ENCODE peak calls at places on chromosome 1, in five cellular contexts. F, O, D, N and W are unnamed samples.

GRCh38 chr1:54542120-54542961 is 5.7 kb upstream of the ACOT11 start:
- DNase-seq in N (peak; percentile 68), F (peak; percentile 82), O (peak; percentile 70), D (no peak), W (peak; percentile 60)

GRCh38 chr1:247177755-247178154 is 5.9 kb upstream of the ZNF124 start:
- DNase-seq in F (no peak), D (no peak), N (no peak), O (no peak), W (no peak)

GRCh38 chr1:229786974-229787610 is 161.0 kb downstream of the URB2 start:
- DNase-seq in F (no peak), D (no peak), O (no peak), N (peak; percentile 73), W (no peak)

GRCh38 chr1:193539731-193540459 is 353.5 kb upstream of the B3GALT2 start:
- DNase-seq in O (no peak), F (no peak), N (no peak), D (no peak), W (no peak)

GRCh38 chr1:117607471-117607870 is 1.6 kb downstream of the TENT5C start:
- DNase-seq in F (no peak), O (peak; percentile 65), D (no peak), N (no peak), W (no peak)

GRCh38 chr1:107479865-107480264 is 339.0 kb downstream of the NTNG1 start:
- DNase-seq in O (no peak), N (no peak), D (no peak), F (no peak), W (no peak)

GRCh38 chr1:2061065-2061778 is 11.0 kb downstream of the PRKCZ start:
- DNase-seq in O (no peak), D (no peak), N (no peak), F (peak; percentile 91), W (no peak)

GRCh38 chr1:66450043-66450514 is 83.9 kb upstream of the SGIP1 start:
- DNase-seq in N (no peak), D (no peak), F (no peak), O (no peak), W (no peak)

GRCh38 chr1:46682064-46682463 is 10.4 kb downstream of the TEX38 start:
- DNase-seq in D (no peak), F (no peak), O (no peak), N (no peak), W (no peak)

GRCh38 chr1:107954121-107954520 is 10.9 kb downstream of the VAV3 start:
- DNase-seq in O (no peak), F (no peak), D (no peak), N (no peak), W (no peak)

GRCh38 chr1:65159801-65160523 is 12.0 kb downstream of the AK4 start:
- DNase-seq in F (no peak), D (no peak), N (no peak), O (no peak), W (no peak)

GRCh38 chr1:64826991-64827390 is 82.1 kb downstream of the RAVER2 start:
- DNase-seq in D (no peak), O (no peak), N (no peak), F (no peak), W (peak; percentile 31)

GRCh38 chr1:10471411-10472219 is 714 bp downstream of the DFFA start:
- DNase-seq in D (no peak), N (peak; percentile 52), O (no peak), F (no peak), W (no peak)

GRCh38 chr1:197799271-197799670 is 24.0 kb upstream of the DENND1B start:
- DNase-seq in N (peak; percentile 79), D (no peak), O (no peak), F (no peak), W (peak; percentile 85)

GRCh38 chr1:19139711-19140110 is 70.4 kb downstream of the UBR4 start:
- DNase-seq in O (no peak), N (no peak), F (no peak), D (no peak), W (no peak)

GRCh38 chr1:36768486-36769178 is 265.7 kb downstream of the GRIK3 start:
- DNase-seq in O (no peak), N (no peak), D (no peak), F (peak; percentile 46), W (no peak)

GRCh38 chr1:204065174-204065985 is 7.5 kb upstream of the SOX13 start:
- DNase-seq in O (no peak), N (peak; percentile 64), D (no peak), F (no peak), W (no peak)

GRCh38 chr1:25167269-25168192 is 64.8 kb downstream of the SYF2 start:
- DNase-seq in D (no peak), N (no peak), F (no peak), O (no peak), W (no peak)

DNA sequence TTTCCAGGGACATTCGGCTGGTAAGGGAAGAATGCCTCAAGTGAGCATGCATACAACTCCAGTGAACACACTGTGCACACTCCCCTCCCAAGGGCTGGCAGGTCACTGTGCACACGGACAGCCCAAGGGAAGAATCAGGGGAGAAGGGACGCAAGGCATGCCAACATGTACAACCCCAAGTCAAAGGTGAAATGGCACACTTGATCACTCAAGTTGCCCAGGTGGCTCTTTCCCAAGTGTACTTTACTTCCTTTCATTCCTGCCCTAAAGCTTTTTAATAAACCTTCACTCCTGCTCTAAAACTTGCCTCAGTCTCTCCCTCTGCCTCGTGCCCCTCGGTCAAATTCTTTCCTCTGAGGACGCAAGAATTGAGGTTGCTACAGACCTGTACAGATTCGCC is 13.5 kb upstream of the SLC1A7 start:
- DNase-seq in O (no peak), N (no peak), F (no peak), D (no peak), W (no peak)
- H3K4me3 ChIP-seq in O (no peak overlapping the region), N (no peak overlapping the region), F (no peak overlapping the region), D (no peak overlapping the region), W (no peak overlapping the region)

DNA sequence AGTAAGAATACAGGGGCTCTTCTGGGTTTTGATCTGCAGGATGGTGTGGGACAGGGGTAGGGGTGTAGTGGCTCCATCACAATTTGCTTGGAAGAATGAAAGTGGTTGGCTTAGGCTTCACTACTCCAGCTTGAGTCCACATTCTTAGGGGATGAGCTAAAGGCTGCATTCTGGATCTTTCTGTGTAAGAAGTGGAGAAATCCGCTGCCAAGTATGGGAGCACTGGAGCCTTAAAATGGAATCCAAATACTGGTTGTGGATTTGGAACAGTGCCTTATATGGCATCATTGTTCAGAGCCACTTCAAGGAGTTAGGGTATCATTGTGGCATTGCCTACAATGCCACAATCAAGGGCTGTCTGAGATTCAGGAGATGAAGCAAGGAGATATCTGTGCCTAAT is 187.1 kb downstream of the LMO4 start:
- DNase-seq in F (no peak), N (peak; percentile 28), O (no peak), D (no peak), W (no peak)
- H3K4me3 ChIP-seq in F (no peak overlapping the region), N (no peak overlapping the region), O (no peak overlapping the region), D (no peak overlapping the region), W (no peak overlapping the region)

GRCh38 chr1:210233216-210233494 is 559 bp downstream of the SERTAD4 start:
- DNase-seq in D (no peak), O (no peak), N (peak; percentile 24), F (no peak), W (no peak)

GRCh38 chr1:210235363-210236053 is 2.9 kb downstream of the SERTAD4 start:
- DNase-seq in D (no peak), N (no peak), O (no peak), F (no peak), W (no peak)

GRCh38 chr1:210232524-210233215 is at the start of gene SERTAD4:
- DNase-seq in N (peak; percentile 46), F (peak; percentile 68), O (no peak), D (no peak), W (no peak)

GRCh38 chr1:210233495-210234253 is 1.1 kb downstream of the SERTAD4 start:
- DNase-seq in O (no peak), N (peak; percentile 80), D (no peak), F (peak; percentile 83), W (no peak)

DNA sequence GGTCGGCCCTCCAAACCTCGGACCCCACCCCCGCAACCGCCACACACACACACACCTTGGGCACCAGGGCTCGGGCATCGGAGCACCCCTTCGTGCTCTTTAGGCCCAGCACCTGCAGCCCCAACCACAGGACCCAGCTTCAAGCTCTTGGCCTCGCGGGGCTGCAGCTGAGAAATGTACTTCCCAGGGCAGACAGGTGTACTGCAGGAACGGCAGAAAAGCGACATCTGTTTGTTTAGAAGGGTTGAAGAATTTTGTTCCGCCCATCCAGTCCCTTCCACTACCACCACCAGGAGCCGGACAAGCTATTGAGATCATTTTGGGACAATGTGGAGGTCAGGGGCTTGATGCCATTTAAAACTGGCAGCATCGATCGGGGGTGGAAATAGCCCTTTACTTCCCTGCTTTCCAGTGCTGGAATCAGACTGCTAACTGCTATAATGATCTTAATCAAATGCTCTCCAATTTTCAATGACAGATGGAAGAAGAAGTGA is 1.7 kb downstream of the SERTAD4 start:
- DNase-seq in F (no peak), N (no peak), D (no peak), O (no peak), W (no peak)
- H3K4me3 ChIP-seq in F (peak overlapping the region; percentile 63), N (peak overlapping the region; percentile 54), D (peak overlapping the region; percentile 74), O (no peak overlapping the region), W (peak overlapping the region; percentile 47)

GRCh38 chr1:151837841-151838490 is 1.7 kb downstream of the C2CD4D start:
- DNase-seq in N (peak; percentile 35), O (no peak), F (peak; percentile 65), D (no peak), W (no peak)
- H3K4me3 ChIP-seq in N (peak overlapping the region; percentile 30), O (peak overlapping the region; percentile 52), F (peak overlapping the region; percentile 48), D (peak overlapping the region; percentile 26), W (peak overlapping the region; percentile 34)